ENCODE peak calls at places on chromosomes 16 and 17, in eight cellular contexts. One of them, this sample, is unnamed.

GRCh38 chr16:1317479-1318267 is 8.2 kb downstream of the UBE2I start:
- DNase-seq in Peyer's patch: no peak
- DNase-seq in activated CD4-positive, alpha-beta T cell treated with anti-CD3 and anti-CD28 coated beads for 48 hours: no peak
- DNase-seq in lower leg skin: no peak
- DNase-seq in activated CD8-positive, alpha-beta T cell treated with anti-CD3 and anti-CD28 coated beads for 36 hours: no peak
- DNase-seq in NCI-H1092: no peak
- DNase-seq in psoas muscle: no peak
- DNase-seq in GM12878: no peak
- DNase-seq in this sample: no peak

GRCh38 chr16:89602273-89602951 is 11.0 kb upstream of the DPEP1 start:
- DNase-seq in Peyer's patch: no peak
- DNase-seq in GM12878: no peak
- DNase-seq in activated CD8-positive, alpha-beta T cell treated with anti-CD3 and anti-CD28 coated beads for 36 hours: peak
- DNase-seq in activated CD4-positive, alpha-beta T cell treated with anti-CD3 and anti-CD28 coated beads for 48 hours: peak
- DNase-seq in NCI-H1092: peak
- DNase-seq in psoas muscle: no peak
- DNase-seq in lower leg skin: no peak
- DNase-seq in this sample: peak

GRCh38 chr17:75498726-75499213 is 16.6 kb downstream of the CASKIN2 start:
- DNase-seq in activated CD8-positive, alpha-beta T cell treated with anti-CD3 and anti-CD28 coated beads for 36 hours: no peak
- DNase-seq in psoas muscle: peak
- DNase-seq in lower leg skin: no peak
- DNase-seq in activated CD4-positive, alpha-beta T cell treated with anti-CD3 and anti-CD28 coated beads for 48 hours: no peak
- DNase-seq in GM12878: no peak
- DNase-seq in Peyer's patch: no peak
- DNase-seq in NCI-H1092: no peak
- DNase-seq in this sample: no peak

GRCh38 chr17:78356163-78356713 is 3.6 kb downstream of the SOCS3 start:
- DNase-seq in lower leg skin: no peak
- DNase-seq in GM12878: peak
- DNase-seq in Peyer's patch: no peak
- DNase-seq in psoas muscle: peak
- DNase-seq in activated CD8-positive, alpha-beta T cell treated with anti-CD3 and anti-CD28 coated beads for 36 hours: peak
- DNase-seq in NCI-H1092: no peak
- DNase-seq in activated CD4-positive, alpha-beta T cell treated with anti-CD3 and anti-CD28 coated beads for 48 hours: peak
- DNase-seq in this sample: peak

GRCh38 chr17:927611-928461 is 51.7 kb downstream of the NXN start:
- DNase-seq in GM12878: no peak
- DNase-seq in NCI-H1092: no peak
- DNase-seq in activated CD4-positive, alpha-beta T cell treated with anti-CD3 and anti-CD28 coated beads for 48 hours: no peak
- DNase-seq in lower leg skin: no peak
- DNase-seq in psoas muscle: no peak
- DNase-seq in activated CD8-positive, alpha-beta T cell treated with anti-CD3 and anti-CD28 coated beads for 36 hours: no peak
- DNase-seq in Peyer's patch: no peak
- DNase-seq in this sample: peak

GRCh38 chr16:87056083-87056482 is 261.1 kb downstream of the C16orf95 start:
- DNase-seq in activated CD8-positive, alpha-beta T cell treated with anti-CD3 and anti-CD28 coated beads for 36 hours: no peak
- DNase-seq in activated CD4-positive, alpha-beta T cell treated with anti-CD3 and anti-CD28 coated beads for 48 hours: no peak
- DNase-seq in NCI-H1092: no peak
- DNase-seq in lower leg skin: no peak
- DNase-seq in Peyer's patch: no peak
- DNase-seq in GM12878: no peak
- DNase-seq in psoas muscle: no peak
- DNase-seq in this sample: peak

GRCh38 chr17:37188157-37188556 is 187.6 kb upstream of the C17orf78 start:
- DNase-seq in NCI-H1092: no peak
- DNase-seq in activated CD4-positive, alpha-beta T cell treated with anti-CD3 and anti-CD28 coated beads for 48 hours: no peak
- DNase-seq in activated CD8-positive, alpha-beta T cell treated with anti-CD3 and anti-CD28 coated beads for 36 hours: no peak
- DNase-seq in GM12878: no peak
- DNase-seq in psoas muscle: no peak
- DNase-seq in Peyer's patch: no peak
- DNase-seq in lower leg skin: no peak
- DNase-seq in this sample: no peak

GRCh38 chr16:50448522-50448921 is 79.7 kb upstream of the BRD7 start:
- DNase-seq in activated CD8-positive, alpha-beta T cell treated with anti-CD3 and anti-CD28 coated beads for 36 hours: no peak
- DNase-seq in lower leg skin: no peak
- DNase-seq in Peyer's patch: no peak
- DNase-seq in psoas muscle: no peak
- DNase-seq in NCI-H1092: no peak
- DNase-seq in GM12878: no peak
- DNase-seq in activated CD4-positive, alpha-beta T cell treated with anti-CD3 and anti-CD28 coated beads for 48 hours: no peak
- DNase-seq in this sample: no peak

GRCh38 chr16:23435500-23435899 is 17.5 kb downstream of the COG7 start:
- DNase-seq in psoas muscle: peak
- DNase-seq in Peyer's patch: peak
- DNase-seq in NCI-H1092: peak
- DNase-seq in GM12878: peak
- DNase-seq in activated CD8-positive, alpha-beta T cell treated with anti-CD3 and anti-CD28 coated beads for 36 hours: peak
- DNase-seq in activated CD4-positive, alpha-beta T cell treated with anti-CD3 and anti-CD28 coated beads for 48 hours: peak
- DNase-seq in lower leg skin: no peak
- DNase-seq in this sample: peak

GRCh38 chr16:87881327-87882200 is 12.3 kb upstream of the SLC7A5 start:
- DNase-seq in GM12878: no peak
- DNase-seq in lower leg skin: no peak
- DNase-seq in psoas muscle: no peak
- DNase-seq in activated CD4-positive, alpha-beta T cell treated with anti-CD3 and anti-CD28 coated beads for 48 hours: no peak
- DNase-seq in NCI-H1092: no peak
- DNase-seq in Peyer's patch: no peak
- DNase-seq in activated CD8-positive, alpha-beta T cell treated with anti-CD3 and anti-CD28 coated beads for 36 hours: no peak
- DNase-seq in this sample: no peak